ENCODE peak calls at places on chromosome 7, in eight cellular contexts. One of them, this sample, is unnamed. For H3K9me3 and H3K36me3, the result is how much of the 10 kb centered on the place peaks cover.

GRCh38 chr7:148662646-148663045 is 36.1 kb upstream of the CUL1 start:
- DNase-seq in WERI-Rb-1: no peak
- DNase-seq in MM.1S: no peak
- DNase-seq in hepatocyte: no peak
- DNase-seq in endodermal cell: no peak
- DNase-seq in PC-9: peak
- DNase-seq in heart right ventricle: no peak
- DNase-seq in thoracic aorta: no peak
- DNase-seq in this sample: no peak

GRCh38 chr7:150958071-150958552 is 20.0 kb downstream of the KCNH2 start:
- DNase-seq in WERI-Rb-1: no peak
- DNase-seq in MM.1S: no peak
- DNase-seq in hepatocyte: no peak
- DNase-seq in endodermal cell: no peak
- DNase-seq in PC-9: no peak
- DNase-seq in heart right ventricle: no peak
- DNase-seq in thoracic aorta: no peak
- DNase-seq in this sample: no peak

GRCh38 chr7:37408885-37409248 is 39.8 kb downstream of the ELMO1 start:
- DNase-seq in WERI-Rb-1: no peak
- DNase-seq in MM.1S: peak
- DNase-seq in hepatocyte: no peak
- DNase-seq in endodermal cell: no peak
- DNase-seq in PC-9: no peak
- DNase-seq in heart right ventricle: no peak
- DNase-seq in thoracic aorta: no peak
- DNase-seq in this sample: no peak

GRCh38 chr7:155208681-155209477 is 88.8 kb upstream of the INSIG1 start:
- DNase-seq in WERI-Rb-1: no peak
- DNase-seq in MM.1S: no peak
- DNase-seq in hepatocyte: no peak
- DNase-seq in endodermal cell: no peak
- DNase-seq in PC-9: peak
- DNase-seq in heart right ventricle: no peak
- DNase-seq in thoracic aorta: no peak
- DNase-seq in this sample: no peak

GRCh38 chr7:149713731-149714068 is 59.7 kb downstream of the ZNF467 start:
- DNase-seq in WERI-Rb-1: no peak
- DNase-seq in MM.1S: no peak
- DNase-seq in hepatocyte: no peak
- DNase-seq in endodermal cell: no peak
- DNase-seq in PC-9: no peak
- DNase-seq in heart right ventricle: no peak
- DNase-seq in thoracic aorta: no peak
- DNase-seq in this sample: peak

GRCh38 chr7:15457959-15458955 is 103.6 kb downstream of the AGMO start:
- DNase-seq in WERI-Rb-1: no peak
- DNase-seq in MM.1S: no peak
- DNase-seq in hepatocyte: no peak
- DNase-seq in endodermal cell: no peak
- DNase-seq in PC-9: no peak
- DNase-seq in heart right ventricle: no peak
- DNase-seq in thoracic aorta: no peak
- DNase-seq in this sample: no peak

GRCh38 chr7:92567460-92567859 is 22.7 kb downstream of the FAM133B start:
- DNase-seq in WERI-Rb-1: no peak
- DNase-seq in MM.1S: no peak
- DNase-seq in hepatocyte: no peak
- DNase-seq in endodermal cell: no peak
- DNase-seq in PC-9: no peak
- DNase-seq in heart right ventricle: no peak
- DNase-seq in thoracic aorta: no peak
- DNase-seq in this sample: no peak

GRCh38 chr7:19442016-19442785 is 266.6 kb downstream of the POLR1F start:
- DNase-seq in WERI-Rb-1: peak
- DNase-seq in MM.1S: no peak
- DNase-seq in hepatocyte: peak
- DNase-seq in endodermal cell: peak
- DNase-seq in PC-9: peak
- DNase-seq in heart right ventricle: no peak
- DNase-seq in thoracic aorta: no peak
- DNase-seq in this sample: no peak

GRCh38 chr7:132548489-132549078 is 27.7 kb downstream of the PLXNA4 start:
- DNase-seq in WERI-Rb-1: no peak
- DNase-seq in MM.1S: no peak
- DNase-seq in hepatocyte: no peak
- DNase-seq in endodermal cell: no peak
- DNase-seq in PC-9: no peak
- DNase-seq in heart right ventricle: no peak
- DNase-seq in thoracic aorta: no peak
- DNase-seq in this sample: no peak

GRCh38 chr7:29449569-29450260 is 113.9 kb upstream of the PRR15 start:
- DNase-seq in WERI-Rb-1: no peak
- DNase-seq in MM.1S: no peak
- DNase-seq in hepatocyte: peak
- DNase-seq in endodermal cell: no peak
- DNase-seq in PC-9: no peak
- DNase-seq in heart right ventricle: no peak
- DNase-seq in thoracic aorta: no peak
- DNase-seq in this sample: no peak

DNA sequence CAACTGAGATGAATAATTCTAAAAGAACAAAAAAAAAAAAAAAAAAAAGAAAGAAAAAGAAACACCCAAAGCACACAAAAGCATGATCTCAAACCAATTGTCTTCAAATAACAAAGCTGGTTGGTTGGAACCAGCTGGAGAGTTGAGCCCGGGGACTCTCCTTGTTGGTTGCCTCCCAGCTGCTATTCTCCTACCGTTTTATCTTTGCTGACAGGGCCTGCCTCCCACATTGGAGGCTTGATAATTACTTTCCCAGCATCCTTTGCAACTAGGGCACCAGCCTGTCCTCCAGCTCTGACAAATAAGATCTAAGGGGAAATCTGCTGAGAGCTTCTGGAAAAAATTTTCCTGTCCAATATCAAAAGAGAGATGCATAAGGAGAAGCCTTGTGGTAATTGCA is 6.8 kb downstream of the PON1 start:
- DNase-seq in WERI-Rb-1: no peak
- DNase-seq in MM.1S: no peak
- DNase-seq in hepatocyte: no peak
- DNase-seq in endodermal cell: no peak
- DNase-seq in PC-9: no peak
- DNase-seq in heart right ventricle: no peak
- DNase-seq in thoracic aorta: no peak
- DNase-seq in this sample: no peak
- H3K27ac ChIP-seq in WERI-Rb-1: no peak
- H3K27ac ChIP-seq in MM.1S: no peak
- H3K27ac ChIP-seq in hepatocyte: no peak
- H3K27ac ChIP-seq in endodermal cell: no peak
- H3K27ac ChIP-seq in PC-9: no peak
- H3K27ac ChIP-seq in heart right ventricle: no peak
- H3K27ac ChIP-seq in thoracic aorta: no peak
- H3K27ac ChIP-seq in this sample: no peak

GRCh38 chr7:99525713-99526440 is 21.4 kb downstream of the ZKSCAN5 start:
- DNase-seq in WERI-Rb-1: peak
- DNase-seq in MM.1S: no peak
- DNase-seq in hepatocyte: no peak
- DNase-seq in endodermal cell: peak
- DNase-seq in PC-9: no peak
- DNase-seq in heart right ventricle: no peak
- DNase-seq in thoracic aorta: no peak
- DNase-seq in this sample: no peak

GRCh38 chr7:99535667-99536066 is 16.2 kb downstream of the FAM200A start:
- DNase-seq in WERI-Rb-1: no peak
- DNase-seq in MM.1S: no peak
- DNase-seq in hepatocyte: no peak
- DNase-seq in endodermal cell: no peak
- DNase-seq in PC-9: no peak
- DNase-seq in heart right ventricle: no peak
- DNase-seq in thoracic aorta: no peak
- DNase-seq in this sample: no peak

GRCh38 chr7:99531354-99531765 is 20.6 kb downstream of the FAM200A start:
- DNase-seq in WERI-Rb-1: no peak
- DNase-seq in MM.1S: no peak
- DNase-seq in hepatocyte: no peak
- DNase-seq in endodermal cell: no peak
- DNase-seq in PC-9: no peak
- DNase-seq in heart right ventricle: no peak
- DNase-seq in thoracic aorta: no peak
- DNase-seq in this sample: no peak
- H3K9me3 ChIP-seq in WERI-Rb-1: under half
- H3K9me3 ChIP-seq in MM.1S: under half
- H3K9me3 ChIP-seq in hepatocyte: under half
- H3K9me3 ChIP-seq in endodermal cell: half or more
- H3K9me3 ChIP-seq in PC-9: half or more
- H3K9me3 ChIP-seq in heart right ventricle: under half
- H3K9me3 ChIP-seq in thoracic aorta: half or more
- H3K9me3 ChIP-seq in this sample: half or more

GRCh38 chr7:6139189-6139996 is 108.2 kb downstream of the ANKRD61 start:
- DNase-seq in WERI-Rb-1: no peak
- DNase-seq in MM.1S: no peak
- DNase-seq in hepatocyte: no peak
- DNase-seq in endodermal cell: no peak
- DNase-seq in PC-9: no peak
- DNase-seq in heart right ventricle: no peak
- DNase-seq in thoracic aorta: no peak
- DNase-seq in this sample: no peak

GRCh38 chr7:6147627-6148026 is 116.5 kb downstream of the ANKRD61 start:
- DNase-seq in WERI-Rb-1: no peak
- DNase-seq in MM.1S: no peak
- DNase-seq in hepatocyte: no peak
- DNase-seq in endodermal cell: no peak
- DNase-seq in PC-9: no peak
- DNase-seq in heart right ventricle: no peak
- DNase-seq in thoracic aorta: no peak
- DNase-seq in this sample: no peak

GRCh38 chr7:6146666-6147065 is 115.5 kb downstream of the ANKRD61 start:
- DNase-seq in WERI-Rb-1: no peak
- DNase-seq in MM.1S: no peak
- DNase-seq in hepatocyte: no peak
- DNase-seq in endodermal cell: no peak
- DNase-seq in PC-9: no peak
- DNase-seq in heart right ventricle: no peak
- DNase-seq in thoracic aorta: no peak
- DNase-seq in this sample: no peak

GRCh38 chr7:6143997-6144396 is 112.8 kb downstream of the ANKRD61 start:
- DNase-seq in WERI-Rb-1: no peak
- DNase-seq in MM.1S: no peak
- DNase-seq in hepatocyte: no peak
- DNase-seq in endodermal cell: no peak
- DNase-seq in PC-9: no peak
- DNase-seq in heart right ventricle: no peak
- DNase-seq in thoracic aorta: no peak
- DNase-seq in this sample: no peak

DNA sequence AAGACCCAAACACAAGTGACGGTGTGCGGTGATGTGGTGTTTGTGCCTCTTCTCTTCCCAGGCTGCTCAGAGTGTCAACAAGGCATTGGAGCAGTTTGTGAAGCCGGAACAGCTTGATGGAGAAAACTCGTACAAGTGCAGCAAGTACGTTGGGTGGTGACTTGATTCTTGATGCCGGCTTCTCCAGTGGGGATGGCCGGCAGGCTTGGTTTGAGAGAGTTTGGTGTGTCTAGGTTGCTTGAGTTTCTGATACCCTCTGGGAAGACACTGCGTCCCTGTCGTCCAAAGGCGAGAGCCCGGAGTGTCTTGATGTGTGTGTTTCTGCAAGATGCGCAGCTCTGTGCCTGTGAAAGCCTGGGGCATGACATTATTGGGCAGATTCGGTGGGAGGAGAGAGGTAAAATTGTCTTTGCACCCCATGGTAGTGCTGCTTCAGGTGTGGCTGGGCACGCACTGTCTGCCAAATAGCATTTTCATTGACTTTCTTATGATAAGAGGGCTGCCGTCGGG is 111.8 kb downstream of the ANKRD61 start:
- DNase-seq in WERI-Rb-1: no peak
- DNase-seq in MM.1S: no peak
- DNase-seq in hepatocyte: no peak
- DNase-seq in endodermal cell: no peak
- DNase-seq in PC-9: no peak
- DNase-seq in heart right ventricle: no peak
- DNase-seq in thoracic aorta: no peak
- DNase-seq in this sample: no peak
- H3K36me3 ChIP-seq in WERI-Rb-1: half or more
- H3K36me3 ChIP-seq in MM.1S: under half
- H3K36me3 ChIP-seq in hepatocyte: under half
- H3K36me3 ChIP-seq in endodermal cell: half or more
- H3K36me3 ChIP-seq in PC-9: under half
- H3K36me3 ChIP-seq in heart right ventricle: under half
- H3K36me3 ChIP-seq in thoracic aorta: under half
- H3K36me3 ChIP-seq in this sample: half or more

DNA sequence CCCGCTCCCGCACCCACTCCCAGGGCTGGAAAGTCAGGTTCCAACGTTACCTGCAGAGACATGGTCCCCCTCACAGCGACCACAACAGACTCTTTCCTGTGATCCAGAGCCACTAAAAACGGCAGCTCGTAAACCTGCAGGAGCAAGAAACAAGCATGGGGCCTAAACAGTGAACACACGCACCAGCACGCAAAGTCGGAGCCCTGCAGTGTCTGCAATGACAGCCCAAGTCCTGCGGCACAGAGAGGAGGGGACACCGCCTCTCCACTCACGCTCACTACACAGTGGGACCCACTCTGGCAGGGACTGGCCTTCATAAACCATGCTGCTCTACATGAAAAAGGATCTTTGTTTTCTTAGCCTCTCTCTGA is 23.1 kb downstream of the DAGLB start:
- DNase-seq in WERI-Rb-1: no peak
- DNase-seq in MM.1S: no peak
- DNase-seq in hepatocyte: no peak
- DNase-seq in endodermal cell: no peak
- DNase-seq in PC-9: no peak
- DNase-seq in heart right ventricle: no peak
- DNase-seq in thoracic aorta: no peak
- DNase-seq in this sample: no peak
- H3K27ac ChIP-seq in WERI-Rb-1: no peak
- H3K27ac ChIP-seq in MM.1S: no peak
- H3K27ac ChIP-seq in hepatocyte: no peak
- H3K27ac ChIP-seq in endodermal cell: no peak
- H3K27ac ChIP-seq in PC-9: no peak
- H3K27ac ChIP-seq in heart right ventricle: no peak
- H3K27ac ChIP-seq in thoracic aorta: no peak
- H3K27ac ChIP-seq in this sample: no peak

This sample was measured in SJSA1.